ENCODE peak calls at places on chromosomes 13 and 19, in ten cellular contexts. J is psoas muscle; S is neuronal stem cell; F is lung; N is esophagus squamous epithelium; V is cardiac muscle cell; A is fibroblast of lung; T is CD8-positive, alpha-beta T cell; M is CD4-positive, alpha-beta memory T cell; Y is RWPE1. I is an unnamed sample.

GRCh38 chr13:20431687-20432384 is 93.8 kb downstream of the CRYL1 start:
- DNase-seq in J (no peak), S (no peak), M (no peak), Y (no peak), T (no peak), F (no peak), N (no peak), A (no peak), V (no peak), I (no peak)

GRCh38 chr19:13087295-13087694 is 15.4 kb downstream of the LYL1 start:
- DNase-seq in Y (no peak), T (no peak), S (no peak), N (no peak), F (no peak), A (no peak), J (no peak), V (no peak), M (no peak), I (no peak)

GRCh38 chr19:16033721-16034120 is 42.6 kb upstream of the TPM4 start:
- DNase-seq in V (no peak), T (no peak), Y (no peak), J (no peak), S (no peak), M (no peak), A (no peak), F (no peak), N (no peak), I (no peak)

GRCh38 chr19:17332677-17333581 is 1.7 kb downstream of the ANO8 start:
- DNase-seq in V (peak; percentile 65), A (peak; percentile 52), N (no peak), S (no peak), Y (peak; percentile 43), J (no peak), M (peak; percentile 65), T (peak; percentile 67), F (no peak), I (no peak)

GRCh38 chr13:62846302-62846701 is 1430.7 kb upstream of the PCDH20 start:
- DNase-seq in M (no peak), N (no peak), F (no peak), S (no peak), Y (peak; percentile 4), T (no peak), A (peak; percentile 23), J (no peak), V (no peak), I (no peak)

GRCh38 chr13:74301200-74302063 is 167.2 kb upstream of the KLF12 start:
- DNase-seq in Y (no peak), T (no peak), V (no peak), S (no peak), M (no peak), F (no peak), N (no peak), J (no peak), A (peak; percentile 12), I (no peak)

GRCh38 chr13:101013245-101013644 is 338.6 kb upstream of the TMTC4 start:
- DNase-seq in V (no peak), S (no peak), Y (no peak), N (no peak), A (no peak), M (no peak), F (no peak), J (no peak), T (no peak), I (no peak)

GRCh38 chr13:22173605-22174004 is 502.7 kb downstream of the FGF9 start:
- DNase-seq in M (no peak), N (no peak), V (peak; percentile 3), F (no peak), Y (peak; percentile 38), S (no peak), J (no peak), A (peak; percentile 71), T (no peak), I (no peak)

GRCh38 chr13:112626761-112627160 is 38.8 kb upstream of the TUBGCP3 start:
- DNase-seq in N (no peak), F (no peak), A (no peak), S (no peak), J (no peak), T (no peak), M (no peak), V (no peak), Y (no peak), I (no peak)

GRCh38 chr13:112766336-112766735 is 76.5 kb downstream of the ATP11A start:
- DNase-seq in M (no peak), N (no peak), F (no peak), A (no peak), V (no peak), T (no peak), J (no peak), Y (no peak), S (no peak), I (no peak)

GRCh38 chr19:48685583-48685982 is 10.2 kb upstream of the FUT2 start:
- DNase-seq in N (no peak), S (no peak), F (no peak), M (no peak), Y (no peak), V (no peak), T (no peak), A (no peak), J (no peak), I (no peak)

GRCh38 chr13:99431927-99432636 is 69.2 kb upstream of the TM9SF2 start:
- DNase-seq in J (no peak), N (no peak), A (no peak), Y (no peak), V (no peak), S (no peak), M (no peak), F (no peak), T (peak; percentile 41), I (no peak)
- H3K27ac ChIP-seq in J (no peak overlapping the region), N (peak overlapping the region; percentile 65), A (no peak overlapping the region), Y (no peak overlapping the region), V (peak overlapping the region; percentile 66), S (peak overlapping the region; percentile 38), M (peak overlapping the region; percentile 79), F (no peak overlapping the region), T (no peak overlapping the region), I (peak overlapping the region; percentile 28)

DNA sequence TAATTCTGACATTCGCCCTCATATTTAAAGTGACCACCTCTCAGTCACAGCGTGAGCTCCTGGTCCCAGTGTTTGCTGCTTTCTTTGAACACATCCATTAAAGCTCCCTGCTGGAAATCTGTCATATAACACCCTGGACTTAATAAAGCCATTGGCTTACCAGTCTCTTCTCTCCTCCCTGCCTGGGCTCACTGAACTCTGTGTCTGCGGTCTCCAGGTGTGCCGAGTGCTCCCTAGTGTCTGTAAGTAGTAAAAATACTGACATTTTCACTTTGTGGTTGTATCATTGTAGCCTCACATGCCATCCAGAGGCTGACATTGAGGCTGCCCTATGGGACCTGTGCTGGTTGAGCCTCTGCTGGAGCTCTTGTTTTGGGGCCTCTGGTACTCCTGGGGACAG is 2.6 kb upstream of the PSG11 start:
- DNase-seq in A (no peak), T (no peak), V (no peak), Y (no peak), F (no peak), J (no peak), S (no peak), N (no peak), M (no peak), I (no peak)
- H3K27ac ChIP-seq in A (no peak overlapping the region), T (no peak overlapping the region), V (no peak overlapping the region), Y (no peak overlapping the region), F (no peak overlapping the region), J (no peak overlapping the region), S (no peak overlapping the region), N (no peak overlapping the region), M (no peak overlapping the region), I (no peak overlapping the region)

DNA sequence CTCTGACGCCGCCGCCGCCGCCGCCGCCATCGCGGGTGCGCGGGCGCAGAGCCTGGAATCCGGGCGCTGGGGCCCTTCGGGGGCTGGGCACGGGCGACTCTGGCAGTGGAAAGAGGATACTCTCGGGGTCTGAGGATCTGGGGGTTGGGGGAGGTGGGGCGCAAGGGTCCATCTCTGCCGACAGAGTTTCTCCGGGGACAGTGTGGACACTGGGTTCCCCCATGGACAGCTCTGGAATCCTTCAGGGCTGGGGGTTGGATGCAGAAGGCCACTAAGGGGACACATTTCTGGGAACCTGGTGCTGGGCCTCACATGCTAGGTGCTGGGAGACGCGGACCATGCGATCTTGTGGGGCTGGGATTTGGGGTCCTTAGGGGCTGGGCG is 2.3 kb downstream of the TGFBR3L start:
- DNase-seq in S (no peak), A (no peak), N (no peak), M (no peak), T (no peak), V (no peak), J (no peak), F (no peak), Y (no peak), I (no peak)
- H3K27ac ChIP-seq in S (no peak overlapping the region), A (no peak overlapping the region), N (peak overlapping the region; percentile 60), M (peak overlapping the region; percentile 19), T (no peak overlapping the region), V (no peak overlapping the region), J (peak overlapping the region; percentile 75), F (peak overlapping the region; percentile 47), Y (peak overlapping the region; percentile 70), I (no peak overlapping the region)

GRCh38 chr19:36152886-36153525 is 759 bp upstream of the COX7A1 start:
- DNase-seq in Y (no peak), A (no peak), S (no peak), T (no peak), N (no peak), M (no peak), V (no peak), J (no peak), F (no peak), I (no peak)

GRCh38 chr19:36149673-36150406 is 2.4 kb downstream of the COX7A1 start:
- DNase-seq in Y (peak; percentile 79), T (no peak), M (no peak), S (no peak), V (no peak), N (no peak), A (no peak), J (no peak), F (no peak), I (no peak)

GRCh38 chr19:36150586-36150985 is 1.7 kb downstream of the COX7A1 start:
- DNase-seq in J (no peak), N (no peak), S (no peak), M (no peak), A (no peak), F (no peak), T (no peak), V (no peak), Y (no peak), I (no peak)

GRCh38 chr19:36151144-36152051 is 849 bp downstream of the COX7A1 start:
- DNase-seq in S (no peak), F (no peak), A (peak; percentile 11), J (peak; percentile 65), T (no peak), Y (no peak), N (no peak), M (no peak), V (peak; percentile 18), I (no peak)

DNA sequence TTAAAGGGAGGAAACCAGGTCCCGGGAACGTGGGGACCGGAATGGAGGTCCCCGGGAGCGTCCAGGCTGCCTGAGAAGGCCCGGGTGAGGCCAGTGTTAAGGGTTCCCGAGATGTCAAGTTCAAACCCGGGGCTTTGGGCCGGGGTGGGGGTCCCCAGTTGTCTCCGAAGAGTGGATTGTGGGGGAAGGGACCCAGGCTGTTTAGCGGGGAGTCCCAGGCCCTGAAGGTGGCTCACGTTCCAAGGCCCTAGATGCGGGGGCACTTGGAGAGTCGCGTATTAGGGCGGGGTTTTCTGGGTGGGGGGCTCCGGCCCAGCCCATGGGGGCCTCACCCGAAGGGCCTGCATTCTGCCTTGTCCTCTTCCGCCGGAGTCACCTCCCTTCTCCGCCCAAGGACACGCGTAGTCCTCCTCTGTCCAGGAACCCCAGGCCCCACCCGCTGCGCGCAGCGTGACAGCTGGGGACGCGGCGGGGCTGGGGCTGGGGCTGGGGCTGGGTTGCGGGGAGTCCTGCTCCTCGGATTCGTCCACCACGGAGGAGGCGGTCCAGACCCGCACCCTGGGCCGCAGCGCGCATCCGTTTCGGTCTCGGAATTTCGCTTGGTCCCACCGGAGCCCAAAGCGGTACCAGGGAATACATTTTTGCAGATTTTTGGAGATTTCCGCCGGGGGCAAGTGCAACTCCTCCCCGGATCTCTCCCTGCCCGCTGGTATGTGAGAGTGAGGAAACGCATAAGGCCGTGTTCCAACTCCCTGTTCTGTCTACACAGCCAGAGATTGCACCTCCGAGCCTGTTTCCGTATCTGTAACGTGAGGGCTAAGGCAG is at the start of gene COX7A1:
- DNase-seq in A (peak; percentile 42), J (peak; percentile 86), S (no peak), Y (no peak), M (no peak), N (no peak), F (no peak), V (peak; percentile 74), T (no peak), I (peak; percentile 26)
- H3K27ac ChIP-seq in A (peak within 1 kb of the TSS; percentile 61), J (peak within 1 kb of the TSS; percentile 99), S (no peak within 1 kb of the TSS), Y (peak within 1 kb of the TSS; percentile 84), M (no peak within 1 kb of the TSS), N (peak within 1 kb of the TSS; percentile 95), F (peak within 1 kb of the TSS; percentile 99), V (no peak within 1 kb of the TSS), T (no peak within 1 kb of the TSS), I (peak within 1 kb of the TSS; percentile 58)